ENCODE peak calls at places on chromosomes 6 and 20, in six cellular contexts. One of them, this sample, is unnamed.
A peak's percentile ranks its signal among the peaks of the same experiment; 100 is the strongest.

GRCh38 chr6:73712536-73712935 is 16.5 kb downstream of the CD109 start:
- DNase-seq in endodermal cell: no peak
- DNase-seq in adrenal gland: no peak
- DNase-seq in neural progenitor cell: no peak
- DNase-seq in DND-41: no peak
- DNase-seq in coronary artery: no peak
- DNase-seq in this sample: peak; percentile 43

GRCh38 chr20:5508044-5508443 is 191.3 kb upstream of the PROKR2 start:
- DNase-seq in DND-41: no peak
- DNase-seq in coronary artery: no peak
- DNase-seq in adrenal gland: no peak
- DNase-seq in neural progenitor cell: no peak
- DNase-seq in endodermal cell: no peak
- DNase-seq in this sample: no peak

GRCh38 chr6:79138146-79138545 is 60.1 kb upstream of the PHIP start:
- DNase-seq in endodermal cell: no peak
- DNase-seq in coronary artery: no peak
- DNase-seq in neural progenitor cell: no peak
- DNase-seq in adrenal gland: no peak
- DNase-seq in DND-41: no peak
- DNase-seq in this sample: peak; percentile 42

GRCh38 chr6:409370-409972 is 17.9 kb downstream of the IRF4 start:
- DNase-seq in coronary artery: no peak
- DNase-seq in endodermal cell: no peak
- DNase-seq in adrenal gland: no peak
- DNase-seq in DND-41: no peak
- DNase-seq in neural progenitor cell: no peak
- DNase-seq in this sample: no peak

GRCh38 chr6:43953794-43954310 is 173.4 kb downstream of the MRPL14 start:
- DNase-seq in neural progenitor cell: peak; percentile 53
- DNase-seq in endodermal cell: peak; percentile 87
- DNase-seq in adrenal gland: peak; percentile 84
- DNase-seq in DND-41: peak; percentile 12
- DNase-seq in coronary artery: peak; percentile 57
- DNase-seq in this sample: peak; percentile 22

GRCh38 chr6:156720739-156721714 is 56.2 kb upstream of the ARID1B start:
- DNase-seq in adrenal gland: peak; percentile 20
- DNase-seq in endodermal cell: peak; percentile 88
- DNase-seq in DND-41: no peak
- DNase-seq in neural progenitor cell: peak; percentile 42
- DNase-seq in coronary artery: no peak
- DNase-seq in this sample: no peak

GRCh38 chr6:92688328-92688727 is 731.0 kb downstream of the EPHA7 start:
- DNase-seq in endodermal cell: no peak
- DNase-seq in neural progenitor cell: no peak
- DNase-seq in adrenal gland: no peak
- DNase-seq in coronary artery: no peak
- DNase-seq in DND-41: no peak
- DNase-seq in this sample: no peak

GRCh38 chr6:30918675-30919074 is 4.6 kb downstream of the VARS2 start:
- DNase-seq in endodermal cell: no peak
- DNase-seq in DND-41: no peak
- DNase-seq in coronary artery: no peak
- DNase-seq in adrenal gland: no peak
- DNase-seq in neural progenitor cell: no peak
- DNase-seq in this sample: no peak

GRCh38 chr20:49384437-49385434 is 97.7 kb downstream of the KCNB1 start:
- DNase-seq in adrenal gland: peak; percentile 67
- DNase-seq in neural progenitor cell: peak; percentile 99
- DNase-seq in DND-41: peak; percentile 77
- DNase-seq in coronary artery: peak; percentile 76
- DNase-seq in endodermal cell: peak; percentile 98
- DNase-seq in this sample: peak; percentile 35

GRCh38 chr20:19770375-19770774 is 12.3 kb downstream of the RIN2 start:
- DNase-seq in coronary artery: no peak
- DNase-seq in adrenal gland: no peak
- DNase-seq in neural progenitor cell: no peak
- DNase-seq in endodermal cell: no peak
- DNase-seq in DND-41: no peak
- DNase-seq in this sample: no peak

GRCh38 chr6:114862809-114863208 is 520.0 kb upstream of the HS3ST5 start:
- DNase-seq in neural progenitor cell: no peak
- DNase-seq in endodermal cell: no peak
- DNase-seq in adrenal gland: no peak
- DNase-seq in coronary artery: no peak
- DNase-seq in DND-41: no peak
- DNase-seq in this sample: no peak

GRCh38 chr20:52150440-52151258 is 40.9 kb downstream of the ZFP64 start:
- DNase-seq in endodermal cell: peak; percentile 58
- DNase-seq in DND-41: peak; percentile 40
- DNase-seq in coronary artery: no peak
- DNase-seq in adrenal gland: peak; percentile 26
- DNase-seq in neural progenitor cell: peak; percentile 54
- DNase-seq in this sample: peak; percentile 42

GRCh38 chr6:143940011-143940597 is 68.0 kb downstream of the PLAGL1 start:
- DNase-seq in DND-41: peak; percentile 53
- DNase-seq in adrenal gland: peak; percentile 35
- DNase-seq in neural progenitor cell: peak; percentile 54
- DNase-seq in endodermal cell: peak; percentile 84
- DNase-seq in coronary artery: no peak
- DNase-seq in this sample: peak; percentile 38

GRCh38 chr20:59962155-59962554 is 3.9 kb downstream of the CDH26 start:
- DNase-seq in coronary artery: no peak
- DNase-seq in neural progenitor cell: no peak
- DNase-seq in endodermal cell: no peak
- DNase-seq in adrenal gland: no peak
- DNase-seq in DND-41: no peak
- DNase-seq in this sample: no peak

GRCh38 chr6:102051720-102052119 is 658.2 kb downstream of the GRIK2 start:
- DNase-seq in neural progenitor cell: no peak
- DNase-seq in DND-41: no peak
- DNase-seq in endodermal cell: no peak
- DNase-seq in coronary artery: no peak
- DNase-seq in adrenal gland: no peak
- DNase-seq in this sample: no peak

GRCh38 chr20:5557123-5557522 is 193.1 kb upstream of the SHLD1 start:
- DNase-seq in endodermal cell: peak; percentile 88
- DNase-seq in adrenal gland: peak; percentile 39
- DNase-seq in DND-41: peak; percentile 61
- DNase-seq in coronary artery: no peak
- DNase-seq in neural progenitor cell: peak; percentile 61
- DNase-seq in this sample: peak; percentile 34

GRCh38 chr20:15619341-15619740 is 953.9 kb downstream of the KIF16B start:
- DNase-seq in neural progenitor cell: no peak
- DNase-seq in adrenal gland: no peak
- DNase-seq in endodermal cell: no peak
- DNase-seq in coronary artery: no peak
- DNase-seq in DND-41: no peak
- DNase-seq in this sample: no peak

GRCh38 chr6:56106231-56106630 is 141.1 kb downstream of the COL21A1 start:
- DNase-seq in coronary artery: no peak
- DNase-seq in adrenal gland: no peak
- DNase-seq in DND-41: no peak
- DNase-seq in neural progenitor cell: no peak
- DNase-seq in endodermal cell: no peak
- DNase-seq in this sample: no peak

GRCh38 chr6:146369866-146370265 is 173.8 kb upstream of the RAB32 start:
- DNase-seq in DND-41: no peak
- DNase-seq in endodermal cell: no peak
- DNase-seq in coronary artery: no peak
- DNase-seq in neural progenitor cell: no peak
- DNase-seq in adrenal gland: no peak
- DNase-seq in this sample: no peak

GRCh38 chr20:52975024-52975732 is 3.0 kb downstream of the TSHZ2 start:
- DNase-seq in DND-41: no peak
- DNase-seq in endodermal cell: no peak
- DNase-seq in coronary artery: no peak
- DNase-seq in neural progenitor cell: no peak
- DNase-seq in adrenal gland: peak; percentile 69
- DNase-seq in this sample: no peak

GRCh38 chr6:151242420-151242841 is 2.7 kb downstream of the AKAP12 start:
- DNase-seq in DND-41: no peak
- DNase-seq in neural progenitor cell: peak; percentile 31
- DNase-seq in adrenal gland: no peak
- DNase-seq in endodermal cell: no peak
- DNase-seq in coronary artery: no peak
- DNase-seq in this sample: no peak

GRCh38 chr6:42532038-42532669 is 31.7 kb upstream of the UBR2 start:
- DNase-seq in DND-41: peak; percentile 23
- DNase-seq in neural progenitor cell: peak; percentile 77
- DNase-seq in coronary artery: no peak
- DNase-seq in adrenal gland: peak; percentile 33
- DNase-seq in endodermal cell: no peak
- DNase-seq in this sample: peak; percentile 77

GRCh38 chr20:12064540-12064939 is 146.8 kb downstream of the BTBD3 start:
- DNase-seq in DND-41: no peak
- DNase-seq in coronary artery: no peak
- DNase-seq in adrenal gland: no peak
- DNase-seq in endodermal cell: no peak
- DNase-seq in neural progenitor cell: no peak
- DNase-seq in this sample: no peak

GRCh38 chr6:159527351-159527750 is 165.7 kb downstream of the SOD2 start:
- DNase-seq in coronary artery: no peak
- DNase-seq in adrenal gland: no peak
- DNase-seq in neural progenitor cell: peak; percentile 20
- DNase-seq in endodermal cell: no peak
- DNase-seq in DND-41: no peak
- DNase-seq in this sample: no peak

GRCh38 chr6:12233693-12234551 is 56.2 kb upstream of the EDN1 start:
- DNase-seq in coronary artery: no peak
- DNase-seq in DND-41: peak; percentile 21
- DNase-seq in adrenal gland: peak; percentile 32
- DNase-seq in neural progenitor cell: peak; percentile 32
- DNase-seq in endodermal cell: peak; percentile 66
- DNase-seq in this sample: peak; percentile 82

GRCh38 chr20:56690531-56691175 is 61.5 kb downstream of the TFAP2C start:
- DNase-seq in adrenal gland: no peak
- DNase-seq in coronary artery: no peak
- DNase-seq in neural progenitor cell: no peak
- DNase-seq in DND-41: no peak
- DNase-seq in endodermal cell: no peak
- DNase-seq in this sample: no peak

GRCh38 chr20:39282619-39283092 is 320.5 kb downstream of the DHX35 start:
- DNase-seq in coronary artery: no peak
- DNase-seq in endodermal cell: peak; percentile 89
- DNase-seq in neural progenitor cell: peak; percentile 34
- DNase-seq in adrenal gland: no peak
- DNase-seq in DND-41: no peak
- DNase-seq in this sample: no peak

DNA sequence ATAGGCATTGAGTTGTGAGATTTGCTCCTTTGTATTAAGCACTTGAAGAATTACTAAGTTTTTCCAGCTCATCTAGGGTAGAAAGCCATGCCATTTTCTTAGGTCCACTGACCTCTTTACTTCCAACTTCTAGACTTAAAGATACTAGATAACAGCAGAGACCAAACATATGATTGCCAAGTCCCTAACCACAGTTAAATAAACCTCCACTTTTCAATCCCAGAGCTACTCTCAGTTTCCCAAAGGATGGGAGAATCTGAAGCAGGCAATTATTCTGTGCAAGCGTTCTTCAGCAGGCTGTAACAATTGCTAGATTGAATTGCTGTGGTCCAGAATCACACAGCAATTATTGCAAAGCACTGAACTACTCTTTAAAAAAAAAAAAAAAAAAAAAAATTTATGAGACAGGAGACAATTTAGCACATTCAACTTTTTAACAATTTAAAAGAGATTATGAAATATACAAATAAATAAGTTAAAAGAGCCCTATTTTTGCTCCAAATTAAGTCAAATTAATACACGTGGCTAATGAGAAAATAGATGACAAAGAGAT is 104.0 kb upstream of the PRSS16 start:
- DNase-seq in adrenal gland: no peak
- DNase-seq in DND-41: no peak
- DNase-seq in neural progenitor cell: no peak
- DNase-seq in endodermal cell: no peak
- DNase-seq in coronary artery: no peak
- DNase-seq in this sample: no peak
- H3K4me3 ChIP-seq in adrenal gland: no peak overlapping the region
- H3K4me3 ChIP-seq in DND-41: no peak overlapping the region
- H3K4me3 ChIP-seq in neural progenitor cell: no peak overlapping the region
- H3K4me3 ChIP-seq in endodermal cell: no peak overlapping the region
- H3K4me3 ChIP-seq in coronary artery: no peak overlapping the region
- H3K4me3 ChIP-seq in this sample: no peak overlapping the region

DNA sequence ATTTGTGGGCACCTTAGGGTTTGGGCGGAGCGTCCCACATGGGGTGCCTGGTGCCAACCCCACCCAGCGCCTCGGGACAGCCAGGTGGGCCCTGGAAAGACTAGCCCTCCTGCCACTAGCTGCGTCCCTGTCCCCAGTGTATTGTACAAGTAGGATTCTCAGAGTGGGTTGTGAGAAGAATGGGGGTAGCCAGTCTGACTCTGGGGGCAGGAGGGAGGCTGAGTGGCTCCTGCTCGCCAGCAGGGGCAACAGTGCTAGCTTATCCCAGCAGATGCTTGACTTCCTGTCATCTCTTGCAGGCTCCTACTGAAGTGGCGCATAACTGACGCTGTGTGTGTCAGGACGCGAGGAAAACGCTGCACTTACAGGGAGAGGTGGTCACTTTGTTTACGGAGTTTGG is 9.3 kb downstream of the PSMA7 start:
- DNase-seq in DND-41: peak; percentile 45
- DNase-seq in coronary artery: peak; percentile 71
- DNase-seq in endodermal cell: peak; percentile 63
- DNase-seq in adrenal gland: no peak
- DNase-seq in neural progenitor cell: no peak
- DNase-seq in this sample: no peak
- TF ChIP-seq CTCF in DND-41: peak; percentile 65
- TF ChIP-seq CTCF in coronary artery: no peak
- TF ChIP-seq CTCF in endodermal cell: peak; percentile 63
- TF ChIP-seq CTCF in adrenal gland: no peak
- TF ChIP-seq CTCF in neural progenitor cell: peak; percentile 4
- TF ChIP-seq CTCF in this sample: peak; percentile 26

DNA sequence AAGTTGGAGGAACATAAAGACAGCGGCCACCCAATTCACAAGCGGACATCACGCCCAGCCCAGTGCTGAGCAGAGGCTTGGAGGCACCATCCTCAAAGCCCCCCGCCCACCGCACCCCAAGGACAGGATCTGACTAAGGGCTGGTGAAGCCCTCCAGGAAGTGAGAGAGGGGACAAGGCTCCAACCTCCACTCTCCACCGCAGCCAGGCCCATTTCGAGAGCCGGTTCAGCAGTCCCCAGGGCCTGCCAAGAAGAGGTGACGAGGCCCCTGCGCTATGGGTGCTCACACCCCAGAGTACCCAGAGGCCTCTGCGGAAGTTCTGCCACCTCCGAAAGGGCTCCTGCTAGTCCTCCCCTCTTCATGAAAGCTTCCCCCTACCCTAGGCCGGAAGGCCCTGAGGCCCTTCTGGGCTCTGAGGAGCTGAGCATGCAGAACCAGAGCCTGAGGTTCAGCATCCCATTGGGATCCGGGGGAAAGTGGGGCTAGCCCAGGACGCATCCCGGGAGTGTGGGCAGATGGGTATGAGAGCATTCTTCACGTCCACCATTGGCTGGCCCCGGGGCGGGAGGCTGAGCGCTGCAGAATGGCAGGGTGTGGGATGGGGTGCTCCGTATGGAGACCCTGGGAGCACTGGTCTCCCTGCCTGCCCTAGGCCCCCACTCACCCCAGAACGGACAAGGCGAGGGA is 2.5 kb downstream of the GRM4 start:
- DNase-seq in adrenal gland: no peak
- DNase-seq in endodermal cell: peak; percentile 68
- DNase-seq in neural progenitor cell: no peak
- DNase-seq in DND-41: no peak
- DNase-seq in coronary artery: no peak
- DNase-seq in this sample: no peak
- H3K4me3 ChIP-seq in adrenal gland: no peak overlapping the region
- H3K4me3 ChIP-seq in endodermal cell: peak overlapping the region; percentile 74
- H3K4me3 ChIP-seq in neural progenitor cell: peak overlapping the region; percentile 86
- H3K4me3 ChIP-seq in DND-41: no peak overlapping the region
- H3K4me3 ChIP-seq in coronary artery: peak overlapping the region; percentile 66
- H3K4me3 ChIP-seq in this sample: no peak overlapping the region

GRCh38 chr6:11232177-11232967 is at the start of gene NEDD9:
- DNase-seq in endodermal cell: peak; percentile 99
- DNase-seq in coronary artery: peak; percentile 98
- DNase-seq in neural progenitor cell: peak; percentile 98
- DNase-seq in adrenal gland: peak; percentile 98
- DNase-seq in DND-41: peak; percentile 97
- DNase-seq in this sample: peak; percentile 93
- TF ChIP-seq CTCF in endodermal cell: no peak
- TF ChIP-seq CTCF in coronary artery: no peak
- TF ChIP-seq CTCF in neural progenitor cell: no peak
- TF ChIP-seq CTCF in adrenal gland: no peak
- TF ChIP-seq CTCF in DND-41: peak; percentile 27
- TF ChIP-seq CTCF in this sample: no peak